ENCODE peak calls at places on chromosomes 5 and 9, in ten cellular contexts. N is heart left ventricle; W is mammary epithelial cell; Z is kidney; O is A673; H is lower lobe of right lung; R is CD8-positive, alpha-beta T cell; J is lung; I is SK-N-SH; Y is CD4-positive, alpha-beta memory T cell. K is an unnamed sample. For H3K4me1, the result is how much of the 10 kb centered on the place peaks cover.

GRCh38 chr9:90914868-90915483 is 113.4 kb downstream of the SYK start:
- DNase-seq in N (peak), W (peak), Z (peak), O (peak), H (peak), R (peak), J (peak), I (peak), Y (peak), K (peak)

GRCh38 chr5:54251981-54252380 is 58.4 kb downstream of the ARL15 start:
- DNase-seq in N (no peak), W (peak), Z (no peak), O (no peak), H (no peak), R (no peak), J (no peak), I (no peak), Y (no peak), K (no peak)

GRCh38 chr9:6049798-6050197 is 34.4 kb upstream of the RANBP6 start:
- DNase-seq in N (no peak), W (peak), Z (no peak), O (peak), H (no peak), R (no peak), J (no peak), I (no peak), Y (peak), K (peak)

GRCh38 chr5:67009028-67009427 is 187.6 kb downstream of the CD180 start:
- DNase-seq in N (no peak), W (peak), Z (no peak), O (no peak), H (no peak), R (no peak), J (no peak), I (no peak), Y (no peak), K (no peak)

GRCh38 chr9:133101356-133102189 is 19.5 kb downstream of the RALGDS start:
- DNase-seq in N (no peak), W (no peak), Z (peak), O (no peak), H (peak), R (no peak), J (no peak), I (no peak), Y (no peak), K (no peak)

GRCh38 chr9:17600962-17601593 is 22.2 kb downstream of the SH3GL2 start:
- DNase-seq in N (no peak), W (no peak), Z (no peak), O (peak), H (no peak), R (no peak), J (no peak), I (no peak), Y (no peak), K (no peak)

GRCh38 chr9:15240927-15241326 is 66.1 kb downstream of the TTC39B start:
- DNase-seq in N (no peak), W (no peak), Z (no peak), O (no peak), H (no peak), R (no peak), J (no peak), I (no peak), Y (no peak), K (no peak)

GRCh38 chr9:3528466-3528865 is 2.7 kb upstream of the RFX3 start:
- DNase-seq in N (no peak), W (no peak), Z (no peak), O (no peak), H (no peak), R (peak), J (no peak), I (no peak), Y (peak), K (no peak)

GRCh38 chr5:9714187-9714586 is 84.0 kb upstream of the TAS2R1 start:
- DNase-seq in N (no peak), W (no peak), Z (no peak), O (no peak), H (no peak), R (no peak), J (no peak), I (peak), Y (no peak), K (no peak)

GRCh38 chr9:131697097-131697496 is 42.8 kb downstream of the RAPGEF1 start:
- DNase-seq in N (no peak), W (no peak), Z (peak), O (no peak), H (no peak), R (no peak), J (no peak), I (no peak), Y (no peak), K (no peak)

GRCh38 chr5:141960449-141961323 is 2.7 kb upstream of the PCDH12 start:
- DNase-seq in N (peak), W (peak), Z (peak), O (peak), H (peak), R (peak), J (peak), I (peak), Y (peak), K (peak)

GRCh38 chr5:129074903-129075302 is 19.6 kb upstream of the ISOC1 start:
- DNase-seq in N (no peak), W (no peak), Z (no peak), O (no peak), H (no peak), R (no peak), J (no peak), I (no peak), Y (no peak), K (no peak)

GRCh38 chr9:137972355-137972987 is 94.9 kb downstream of the CACNA1B start:
- DNase-seq in N (no peak), W (no peak), Z (peak), O (no peak), H (peak), R (no peak), J (no peak), I (peak), Y (no peak), K (no peak)

GRCh38 chr9:98410185-98410697 is 154.8 kb upstream of the TBC1D2 start:
- DNase-seq in N (peak), W (no peak), Z (no peak), O (peak), H (no peak), R (no peak), J (no peak), I (peak), Y (no peak), K (no peak)

GRCh38 chr5:145180341-145180740 is 654.8 kb downstream of the PRELID2 start:
- DNase-seq in N (no peak), W (no peak), Z (no peak), O (no peak), H (no peak), R (no peak), J (no peak), I (no peak), Y (no peak), K (no peak)

GRCh38 chr5:16169550-16169949 is 10.0 kb downstream of the MARCHF11 start:
- DNase-seq in N (no peak), W (no peak), Z (no peak), O (no peak), H (no peak), R (no peak), J (no peak), I (peak), Y (no peak), K (no peak)

GRCh38 chr5:105506692-105507277 is 1944.2 kb upstream of the NUDT12 start:
- DNase-seq in N (no peak), W (no peak), Z (no peak), O (peak), H (no peak), R (no peak), J (no peak), I (no peak), Y (no peak), K (peak)

GRCh38 chr9:134726026-134726721 is 84.6 kb downstream of the COL5A1 start:
- DNase-seq in N (no peak), W (no peak), Z (peak), O (no peak), H (no peak), R (no peak), J (no peak), I (no peak), Y (no peak), K (no peak)
- H3K4me1 ChIP-seq in N (under half), W (under half), Z (under half), O (under half), H (under half), R (under half), J (under half), I (under half), Y (under half), K (under half)

DNA sequence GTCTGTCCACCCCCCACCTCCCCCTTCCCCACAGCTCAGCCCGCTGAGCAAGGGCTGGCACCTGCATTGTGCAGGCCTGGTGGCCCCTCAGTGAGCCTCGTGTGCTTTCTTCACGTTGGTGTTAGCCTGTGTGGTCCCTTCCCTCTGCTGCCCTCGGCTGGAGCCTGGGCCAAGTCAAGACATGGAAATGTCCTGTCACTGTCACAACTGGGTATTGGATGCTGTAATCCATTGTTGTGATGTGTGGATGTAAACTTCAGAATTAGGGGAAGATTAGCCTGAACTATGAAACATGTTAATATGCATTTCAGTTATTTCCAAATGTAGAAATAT is 103.9 kb downstream of the TRIO start:
- DNase-seq in N (no peak), W (no peak), Z (no peak), O (no peak), H (no peak), R (no peak), J (no peak), I (no peak), Y (no peak), K (no peak)
- H3K4me1 ChIP-seq in N (under half), W (under half), Z (under half), O (under half), H (under half), R (under half), J (under half), I (half or more), Y (under half), K (under half)

GRCh38 chr5:113127021-113127420 is 150.4 kb downstream of the DCP2 start:
- DNase-seq in N (no peak), W (no peak), Z (no peak), O (no peak), H (no peak), R (no peak), J (no peak), I (no peak), Y (no peak), K (no peak)
- H3K4me1 ChIP-seq in N (under half), W (under half), Z (under half), O (under half), H (under half), R (under half), J (under half), I (under half), Y (under half), K (under half)

GRCh38 chr5:40688127-40688756 is 8.5 kb downstream of the PTGER4 start:
- DNase-seq in N (peak), W (peak), Z (peak), O (peak), H (peak), R (peak), J (peak), I (peak), Y (peak), K (peak)
- H3K4me1 ChIP-seq in N (under half), W (under half), Z (under half), O (under half), H (under half), R (half or more), J (under half), I (under half), Y (half or more), K (under half)

GRCh38 chr9:126519660-126520425 is 93.9 kb upstream of the LMX1B start:
- DNase-seq in N (no peak), W (no peak), Z (peak), O (no peak), H (peak), R (no peak), J (no peak), I (no peak), Y (no peak), K (no peak)
- H3K4me1 ChIP-seq in N (under half), W (under half), Z (under half), O (under half), H (under half), R (under half), J (under half), I (half or more), Y (under half), K (under half)